ENCODE peak calls at places on chromosomes 3 and 15, in nine cellular contexts. S is AG08395, W is GM13976, Y is nucleus accumbens, L is KG1, Z is right cardiac atrium, E is body of pancreas, M is lung, B is IMR-90. H is an unnamed sample.

GRCh38 chr3:150414273-150414672 is 6.2 kb downstream of the TSC22D2 start:
- DNase-seq in Z (no peak), B (peak; percentile 58), W (no peak), E (peak; percentile 15), L (no peak), S (peak; percentile 15), M (no peak), Y (peak; percentile 51), H (no peak)

GRCh38 chr3:139120336-139120971 is 75.8 kb upstream of the PRR23C start:
- DNase-seq in L (no peak), E (peak; percentile 30), S (peak; percentile 78), Y (no peak), M (peak; percentile 24), Z (no peak), B (peak; percentile 87), W (no peak), H (no peak)

GRCh38 chr3:36197176-36197575 is 183.1 kb upstream of the STAC start:
- DNase-seq in Y (no peak), S (no peak), L (no peak), W (no peak), B (no peak), Z (no peak), M (no peak), E (no peak), H (no peak)

GRCh38 chr3:107959767-107960166 is 131.1 kb downstream of the CD47 start:
- DNase-seq in Z (no peak), M (no peak), W (no peak), L (no peak), Y (no peak), S (no peak), E (no peak), B (peak; percentile 36), H (no peak)

GRCh38 chr15:45242289-45242688 is 9.7 kb upstream of the SLC28A2 start:
- DNase-seq in E (no peak), Z (no peak), Y (no peak), M (no peak), B (no peak), L (no peak), S (no peak), W (no peak), H (no peak)

GRCh38 chr3:104102386-104102785 is 1264.3 kb upstream of the ALCAM start:
- DNase-seq in B (peak; percentile 55), L (peak; percentile 38), M (no peak), W (peak; percentile 46), S (peak; percentile 23), Z (no peak), E (peak; percentile 48), Y (no peak), H (peak; percentile 17)

GRCh38 chr3:45546223-45546622 is 48.3 kb upstream of the LIMD1 start:
- DNase-seq in W (no peak), L (no peak), M (no peak), B (no peak), E (peak; percentile 23), Y (no peak), Z (no peak), S (no peak), H (no peak)

GRCh38 chr15:100131321-100132224 is 210.2 kb downstream of the ADAMTS17 start:
- DNase-seq in L (no peak), M (no peak), E (peak; percentile 55), W (peak; percentile 56), S (peak; percentile 55), Y (no peak), Z (peak; percentile 91), B (peak; percentile 39), H (no peak)

GRCh38 chr3:191260431-191261303 is 61.6 kb downstream of the OSTN start:
- DNase-seq in L (no peak), M (no peak), E (no peak), B (no peak), W (no peak), Z (no peak), Y (no peak), S (no peak), H (no peak)

GRCh38 chr15:27573800-27574485 is 525.2 kb downstream of the OCA2 start:
- DNase-seq in W (no peak), S (no peak), E (peak; percentile 16), M (no peak), Z (no peak), L (no peak), B (no peak), Y (no peak), H (no peak)

H was measured in hypothalamus.